ENCODE peak calls at places on chromosome 18, in five cellular contexts. P is NCI-H2081, G is amniotic stem cell, C is transverse colon, B is LoVo. Z is an unnamed sample.

GRCh38 chr18:42113529-42114191 is 158.6 kb downstream of the PIK3C3 start:
- DNase-seq in B (peak; percentile 39), P (no peak), G (peak; percentile 2), C (no peak), Z (no peak)

GRCh38 chr18:45526120-45526841 is 89.0 kb upstream of the SLC14A2 start:
- DNase-seq in C (no peak), B (no peak), G (no peak), P (peak; percentile 8), Z (no peak)

GRCh38 chr18:65768379-65768778 is 17.6 kb downstream of the CDH7 start:
- DNase-seq in P (no peak), C (no peak), B (peak; percentile 72), G (no peak), Z (no peak)

GRCh38 chr18:27704721-27705361 is 472.1 kb downstream of the CDH2 start:
- DNase-seq in G (no peak), B (no peak), C (no peak), P (no peak), Z (no peak)

GRCh38 chr18:74796928-74797576 is 199.4 kb downstream of the ZNF407 start:
- DNase-seq in B (peak; percentile 15), G (peak; percentile 17), C (no peak), P (peak; percentile 84), Z (no peak)

GRCh38 chr18:49431563-49431962 is 28.9 kb downstream of the DYM start:
- DNase-seq in G (no peak), B (no peak), P (no peak), C (no peak), Z (no peak)

GRCh38 chr18:49980869-49981268 is 167.5 kb upstream of the ACAA2 start:
- DNase-seq in C (no peak), P (peak; percentile 2), G (no peak), B (no peak), Z (no peak)

GRCh38 chr18:79465392-79465991 is 69.8 kb downstream of the NFATC1 start:
- DNase-seq in P (no peak), G (no peak), B (no peak), C (peak; percentile 43), Z (no peak)

GRCh38 chr18:48942554-48943261 is 8.1 kb downstream of the SMAD7 start:
- DNase-seq in C (no peak), P (no peak), B (peak; percentile 94), G (peak; percentile 87), Z (peak; percentile 59)

GRCh38 chr18:21115519-21116411 is 4.2 kb upstream of the ROCK1 start:
- DNase-seq in P (no peak), C (no peak), G (peak; percentile 75), B (no peak), Z (no peak)

GRCh38 chr18:37258819-37259218 is 306.8 kb downstream of the CELF4 start:
- DNase-seq in G (no peak), B (no peak), C (no peak), P (no peak), Z (no peak)

GRCh38 chr18:51278045-51278649 is 80.7 kb upstream of the MEX3C start:
- DNase-seq in C (peak; percentile 21), P (peak; percentile 55), G (no peak), B (peak; percentile 23), Z (peak; percentile 47)

GRCh38 chr18:8773980-8774379 is 68.6 kb downstream of the MTCL1 start:
- DNase-seq in G (no peak), P (no peak), B (no peak), C (no peak), Z (no peak)

GRCh38 chr18:12282436-12283039 is 25.5 kb upstream of the TUBB6 start:
- DNase-seq in P (no peak), C (no peak), G (peak; percentile 92), B (no peak), Z (no peak)

GRCh38 chr18:70450658-70451253 is 161.9 kb downstream of the SOCS6 start:
- DNase-seq in C (no peak), G (no peak), P (no peak), B (peak; percentile 31), Z (no peak)

GRCh38 chr18:79211844-79212243 is 142.7 kb downstream of the ATP9B start:
- DNase-seq in B (no peak), C (no peak), P (no peak), G (no peak), Z (no peak)

GRCh38 chr18:35393716-35394115 is 16.6 kb upstream of the ZNF396 start:
- DNase-seq in P (no peak), C (no peak), G (no peak), B (no peak), Z (no peak)

GRCh38 chr18:29488617-29489016 is 1311.7 kb upstream of the CDH2 start:
- DNase-seq in P (no peak), B (no peak), G (no peak), C (no peak), Z (no peak)

GRCh38 chr18:34352385-34353163 is 127.9 kb upstream of the NOL4 start:
- DNase-seq in C (no peak), G (no peak), B (no peak), P (peak; percentile 99), Z (no peak)

GRCh38 chr18:39215920-39216319 is 1650.3 kb upstream of the CELF4 start:
- DNase-seq in G (no peak), B (no peak), P (no peak), C (no peak), Z (no peak)

GRCh38 chr18:46336278-46337205 is 232.4 kb downstream of the HAUS1 start:
- DNase-seq in B (no peak), C (no peak), P (no peak), G (no peak), Z (no peak)

GRCh38 chr18:45839415-45840395 is 14.2 kb downstream of the SIGLEC15 start:
- DNase-seq in B (no peak), C (no peak), P (peak; percentile 11), G (peak; percentile 59), Z (peak; percentile 65)

GRCh38 chr18:77001979-77002378 is 130.6 kb downstream of the MBP start:
- DNase-seq in G (no peak), C (no peak), P (peak; percentile 25), B (no peak), Z (no peak)

GRCh38 chr18:22609642-22610041 is 191.9 kb upstream of the CTAGE1 start:
- DNase-seq in P (no peak), C (peak; percentile 47), B (no peak), G (no peak), Z (peak; percentile 83)

GRCh38 chr18:42850174-42850766 is 265.2 kb downstream of the RIT2 start:
- DNase-seq in G (no peak), B (no peak), C (no peak), P (peak; percentile 87), Z (no peak)

GRCh38 chr18:34131008-34131407 is 93.7 kb downstream of the NOL4 start:
- DNase-seq in B (no peak), C (no peak), P (peak; percentile 78), G (no peak), Z (no peak)

GRCh38 chr18:70235478-70235877 is 30.0 kb upstream of the RTTN start:
- DNase-seq in G (no peak), B (no peak), C (no peak), P (no peak), Z (no peak)

GRCh38 chr18:30175061-30175574 is 867.4 kb downstream of the DSC3 start:
- DNase-seq in P (no peak), C (no peak), B (no peak), G (no peak), Z (no peak)

GRCh38 chr18:11980555-11981382 is 538 bp upstream of the IMPA2 start:
- DNase-seq in G (peak; percentile 92), P (peak; percentile 92), C (peak; percentile 99), B (peak; percentile 98), Z (peak; percentile 97)

GRCh38 chr18:59559528-59559927 is 137.7 kb downstream of the CCBE1 start:
- DNase-seq in G (no peak), P (no peak), B (no peak), C (no peak), Z (no peak)

GRCh38 chr18:4455113-4455811 is at the start of gene DLGAP1:
- DNase-seq in P (peak; percentile 39), B (no peak), C (peak; percentile 56), G (no peak), Z (peak; percentile 72)

GRCh38 chr18:22451796-22452195 is 34.1 kb upstream of the CTAGE1 start:
- DNase-seq in C (no peak), B (no peak), G (no peak), P (no peak), Z (no peak)

GRCh38 chr18:22091341-22091740 is 78.0 kb upstream of the GATA6 start:
- DNase-seq in G (no peak), P (no peak), B (no peak), C (no peak), Z (no peak)

GRCh38 chr18:73881396-73881795 is 266.2 kb downstream of the FBXO15 start:
- DNase-seq in P (no peak), G (no peak), C (no peak), B (no peak), Z (no peak)